ENCODE peak calls at places on chromosomes 7 and 10, in nine cellular contexts. U, A, K, O, H, Z, S, B and G are unnamed samples.

GRCh38 chr10:132407846-132408278 is 10.9 kb downstream of the PWWP2B start:
- DNase-seq in U (peak), A (no peak), K (peak), O (peak), H (no peak), Z (no peak), S (no peak), B (no peak), G (no peak)

GRCh38 chr7:44549457-44549856 is 8.3 kb upstream of the NPC1L1 start:
- DNase-seq in U (no peak), A (no peak), K (no peak), O (no peak), H (no peak), Z (no peak), S (no peak), B (no peak), G (no peak)

GRCh38 chr7:108003591-108003935 is 602 bp upstream of the LAMB1 start:
- DNase-seq in U (no peak), A (no peak), K (no peak), O (no peak), H (no peak), Z (no peak), S (no peak), B (no peak), G (no peak)

GRCh38 chr7:124257638-124258308 is 224.9 kb upstream of the TMEM229A start:
- DNase-seq in U (no peak), A (no peak), K (no peak), O (no peak), H (no peak), Z (no peak), S (no peak), B (no peak), G (no peak)

GRCh38 chr7:67644149-67644548 is 647.5 kb downstream of the TYW1 start:
- DNase-seq in U (no peak), A (no peak), K (no peak), O (no peak), H (no peak), Z (no peak), S (no peak), B (no peak), G (no peak)

GRCh38 chr7:33754933-33755928 is 150.1 kb upstream of the BMPER start:
- DNase-seq in U (no peak), A (no peak), K (no peak), O (no peak), H (no peak), Z (no peak), S (no peak), B (no peak), G (no peak)

GRCh38 chr10:113108180-113108835 is 158.3 kb downstream of the TCF7L2 start:
- DNase-seq in U (peak), A (peak), K (no peak), O (no peak), H (peak), Z (peak), S (no peak), B (peak), G (no peak)

GRCh38 chr7:101315336-101315735 is 6.3 kb downstream of the IFT22 start:
- DNase-seq in U (peak), A (peak), K (peak), O (peak), H (no peak), Z (no peak), S (peak), B (peak), G (peak)

GRCh38 chr10:89745903-89746302 is 44.5 kb downstream of the KIF20B start:
- DNase-seq in U (no peak), A (no peak), K (no peak), O (no peak), H (no peak), Z (no peak), S (no peak), B (no peak), G (no peak)

GRCh38 chr10:29569778-29570177 is 65.0 kb downstream of the SVIL start:
- DNase-seq in U (no peak), A (no peak), K (no peak), O (no peak), H (no peak), Z (no peak), S (no peak), B (no peak), G (no peak)

GRCh38 chr7:155792315-155792960 is 19.8 kb downstream of the SHH start:
- DNase-seq in U (no peak), A (no peak), K (no peak), O (no peak), H (no peak), Z (peak), S (no peak), B (no peak), G (no peak)

GRCh38 chr7:45061807-45062206 is 27.0 kb downstream of the NACAD start:
- DNase-seq in U (no peak), A (no peak), K (no peak), O (no peak), H (no peak), Z (peak), S (no peak), B (no peak), G (no peak)

GRCh38 chr7:113247198-113247597 is 128.8 kb upstream of the SMIM30 start:
- DNase-seq in U (peak), A (no peak), K (no peak), O (no peak), H (no peak), Z (no peak), S (peak), B (no peak), G (no peak)